ENCODE peak calls at places on chromosomes 12 and 14, in seven cellular contexts. One of them, this sample, is unnamed.

GRCh38 chr14:29220077-29220476 is 453.5 kb downstream of the FOXG1 start:
- DNase-seq in effector CD4-positive, alpha-beta T cell: no peak
- DNase-seq in cardiac fibroblast: no peak
- DNase-seq in CD8-positive, alpha-beta memory T cell: no peak
- DNase-seq in uterus: no peak
- DNase-seq in HT1080: no peak
- DNase-seq in stimulated activated CD8-positive, alpha-beta memory T cell treated with anti-CD3 and anti-CD28 coated beads, Interleukin-4, amount 100 ng/mL, for 24 hours: no peak
- DNase-seq in this sample: no peak

GRCh38 chr14:20866963-20867362 is 24.2 kb upstream of the RNASE3 start:
- DNase-seq in cardiac fibroblast: peak
- DNase-seq in HT1080: no peak
- DNase-seq in effector CD4-positive, alpha-beta T cell: no peak
- DNase-seq in CD8-positive, alpha-beta memory T cell: no peak
- DNase-seq in stimulated activated CD8-positive, alpha-beta memory T cell treated with anti-CD3 and anti-CD28 coated beads, Interleukin-4, amount 100 ng/mL, for 24 hours: no peak
- DNase-seq in uterus: no peak
- DNase-seq in this sample: no peak

GRCh38 chr14:84208451-84208850 is 1321.5 kb upstream of the FLRT2 start:
- DNase-seq in cardiac fibroblast: no peak
- DNase-seq in effector CD4-positive, alpha-beta T cell: no peak
- DNase-seq in CD8-positive, alpha-beta memory T cell: no peak
- DNase-seq in stimulated activated CD8-positive, alpha-beta memory T cell treated with anti-CD3 and anti-CD28 coated beads, Interleukin-4, amount 100 ng/mL, for 24 hours: no peak
- DNase-seq in uterus: no peak
- DNase-seq in HT1080: peak
- DNase-seq in this sample: no peak

GRCh38 chr12:109714141-109714912 is 702 bp downstream of the FAM222A start:
- DNase-seq in cardiac fibroblast: peak
- DNase-seq in stimulated activated CD8-positive, alpha-beta memory T cell treated with anti-CD3 and anti-CD28 coated beads, Interleukin-4, amount 100 ng/mL, for 24 hours: peak
- DNase-seq in CD8-positive, alpha-beta memory T cell: peak
- DNase-seq in HT1080: peak
- DNase-seq in uterus: peak
- DNase-seq in effector CD4-positive, alpha-beta T cell: peak
- DNase-seq in this sample: peak

GRCh38 chr14:64569108-64570045 is 19.6 kb downstream of the PPP1R36 start:
- DNase-seq in stimulated activated CD8-positive, alpha-beta memory T cell treated with anti-CD3 and anti-CD28 coated beads, Interleukin-4, amount 100 ng/mL, for 24 hours: no peak
- DNase-seq in CD8-positive, alpha-beta memory T cell: no peak
- DNase-seq in HT1080: peak
- DNase-seq in effector CD4-positive, alpha-beta T cell: no peak
- DNase-seq in uterus: peak
- DNase-seq in cardiac fibroblast: peak
- DNase-seq in this sample: peak

GRCh38 chr12:113903381-113903863 is 62.7 kb downstream of the RBM19 start:
- DNase-seq in stimulated activated CD8-positive, alpha-beta memory T cell treated with anti-CD3 and anti-CD28 coated beads, Interleukin-4, amount 100 ng/mL, for 24 hours: no peak
- DNase-seq in HT1080: no peak
- DNase-seq in CD8-positive, alpha-beta memory T cell: no peak
- DNase-seq in effector CD4-positive, alpha-beta T cell: no peak
- DNase-seq in uterus: no peak
- DNase-seq in cardiac fibroblast: peak
- DNase-seq in this sample: no peak

GRCh38 chr14:102138935-102139247 is 806 bp upstream of the WDR20 start:
- DNase-seq in uterus: no peak
- DNase-seq in CD8-positive, alpha-beta memory T cell: no peak
- DNase-seq in stimulated activated CD8-positive, alpha-beta memory T cell treated with anti-CD3 and anti-CD28 coated beads, Interleukin-4, amount 100 ng/mL, for 24 hours: no peak
- DNase-seq in effector CD4-positive, alpha-beta T cell: no peak
- DNase-seq in HT1080: no peak
- DNase-seq in cardiac fibroblast: no peak
- DNase-seq in this sample: no peak

GRCh38 chr14:58747181-58747580 is 109.4 kb downstream of the DACT1 start:
- DNase-seq in CD8-positive, alpha-beta memory T cell: no peak
- DNase-seq in cardiac fibroblast: peak
- DNase-seq in HT1080: peak
- DNase-seq in stimulated activated CD8-positive, alpha-beta memory T cell treated with anti-CD3 and anti-CD28 coated beads, Interleukin-4, amount 100 ng/mL, for 24 hours: no peak
- DNase-seq in uterus: peak
- DNase-seq in effector CD4-positive, alpha-beta T cell: no peak
- DNase-seq in this sample: peak

GRCh38 chr12:132275110-132275531 is 54.3 kb downstream of the GALNT9 start:
- DNase-seq in CD8-positive, alpha-beta memory T cell: no peak
- DNase-seq in HT1080: peak
- DNase-seq in uterus: no peak
- DNase-seq in cardiac fibroblast: peak
- DNase-seq in effector CD4-positive, alpha-beta T cell: no peak
- DNase-seq in stimulated activated CD8-positive, alpha-beta memory T cell treated with anti-CD3 and anti-CD28 coated beads, Interleukin-4, amount 100 ng/mL, for 24 hours: no peak
- DNase-seq in this sample: no peak

GRCh38 chr12:8123124-8123888 is at the start of gene CLEC4A:
- DNase-seq in effector CD4-positive, alpha-beta T cell: no peak
- DNase-seq in CD8-positive, alpha-beta memory T cell: no peak
- DNase-seq in uterus: no peak
- DNase-seq in stimulated activated CD8-positive, alpha-beta memory T cell treated with anti-CD3 and anti-CD28 coated beads, Interleukin-4, amount 100 ng/mL, for 24 hours: no peak
- DNase-seq in cardiac fibroblast: no peak
- DNase-seq in HT1080: no peak
- DNase-seq in this sample: no peak

GRCh38 chr14:81450100-81450531 is 50.0 kb upstream of the STON2 start:
- DNase-seq in HT1080: no peak
- DNase-seq in CD8-positive, alpha-beta memory T cell: no peak
- DNase-seq in cardiac fibroblast: no peak
- DNase-seq in stimulated activated CD8-positive, alpha-beta memory T cell treated with anti-CD3 and anti-CD28 coated beads, Interleukin-4, amount 100 ng/mL, for 24 hours: no peak
- DNase-seq in effector CD4-positive, alpha-beta T cell: no peak
- DNase-seq in uterus: peak
- DNase-seq in this sample: peak

GRCh38 chr12:53751336-53752191 is at the start of gene CISTR:
- DNase-seq in effector CD4-positive, alpha-beta T cell: no peak
- DNase-seq in uterus: peak
- DNase-seq in CD8-positive, alpha-beta memory T cell: no peak
- DNase-seq in cardiac fibroblast: no peak
- DNase-seq in HT1080: no peak
- DNase-seq in stimulated activated CD8-positive, alpha-beta memory T cell treated with anti-CD3 and anti-CD28 coated beads, Interleukin-4, amount 100 ng/mL, for 24 hours: no peak
- DNase-seq in this sample: peak

GRCh38 chr12:122309564-122310121 is 43.3 kb upstream of the VPS33A start:
- DNase-seq in uterus: no peak
- DNase-seq in cardiac fibroblast: no peak
- DNase-seq in effector CD4-positive, alpha-beta T cell: no peak
- DNase-seq in CD8-positive, alpha-beta memory T cell: no peak
- DNase-seq in HT1080: no peak
- DNase-seq in stimulated activated CD8-positive, alpha-beta memory T cell treated with anti-CD3 and anti-CD28 coated beads, Interleukin-4, amount 100 ng/mL, for 24 hours: no peak
- DNase-seq in this sample: no peak

GRCh38 chr12:21528953-21529352 is 2.9 kb downstream of the SPX start:
- DNase-seq in uterus: no peak
- DNase-seq in CD8-positive, alpha-beta memory T cell: no peak
- DNase-seq in effector CD4-positive, alpha-beta T cell: no peak
- DNase-seq in cardiac fibroblast: peak
- DNase-seq in HT1080: no peak
- DNase-seq in stimulated activated CD8-positive, alpha-beta memory T cell treated with anti-CD3 and anti-CD28 coated beads, Interleukin-4, amount 100 ng/mL, for 24 hours: no peak
- DNase-seq in this sample: no peak

GRCh38 chr14:68795602-68796417 is 2.9 kb upstream of the ZFP36L1 start:
- DNase-seq in cardiac fibroblast: peak
- DNase-seq in stimulated activated CD8-positive, alpha-beta memory T cell treated with anti-CD3 and anti-CD28 coated beads, Interleukin-4, amount 100 ng/mL, for 24 hours: peak
- DNase-seq in effector CD4-positive, alpha-beta T cell: peak
- DNase-seq in HT1080: peak
- DNase-seq in uterus: peak
- DNase-seq in CD8-positive, alpha-beta memory T cell: peak
- DNase-seq in this sample: peak

GRCh38 chr14:69090187-69090789 is 62.6 kb downstream of the DCAF5 start:
- DNase-seq in effector CD4-positive, alpha-beta T cell: no peak
- DNase-seq in cardiac fibroblast: peak
- DNase-seq in CD8-positive, alpha-beta memory T cell: peak
- DNase-seq in stimulated activated CD8-positive, alpha-beta memory T cell treated with anti-CD3 and anti-CD28 coated beads, Interleukin-4, amount 100 ng/mL, for 24 hours: peak
- DNase-seq in HT1080: no peak
- DNase-seq in uterus: no peak
- DNase-seq in this sample: no peak

GRCh38 chr12:124745468-124745890 is 118.2 kb downstream of the SCARB1 start:
- DNase-seq in stimulated activated CD8-positive, alpha-beta memory T cell treated with anti-CD3 and anti-CD28 coated beads, Interleukin-4, amount 100 ng/mL, for 24 hours: no peak
- DNase-seq in cardiac fibroblast: no peak
- DNase-seq in uterus: no peak
- DNase-seq in effector CD4-positive, alpha-beta T cell: no peak
- DNase-seq in CD8-positive, alpha-beta memory T cell: no peak
- DNase-seq in HT1080: no peak
- DNase-seq in this sample: no peak

GRCh38 chr12:58547217-58547616 is 373.1 kb downstream of the LRIG3 start:
- DNase-seq in HT1080: no peak
- DNase-seq in CD8-positive, alpha-beta memory T cell: no peak
- DNase-seq in cardiac fibroblast: no peak
- DNase-seq in stimulated activated CD8-positive, alpha-beta memory T cell treated with anti-CD3 and anti-CD28 coated beads, Interleukin-4, amount 100 ng/mL, for 24 hours: no peak
- DNase-seq in effector CD4-positive, alpha-beta T cell: no peak
- DNase-seq in uterus: no peak
- DNase-seq in this sample: no peak

GRCh38 chr12:3250576-3250975 is 173.4 kb downstream of the TSPAN9 start:
- DNase-seq in uterus: no peak
- DNase-seq in effector CD4-positive, alpha-beta T cell: no peak
- DNase-seq in CD8-positive, alpha-beta memory T cell: no peak
- DNase-seq in HT1080: no peak
- DNase-seq in stimulated activated CD8-positive, alpha-beta memory T cell treated with anti-CD3 and anti-CD28 coated beads, Interleukin-4, amount 100 ng/mL, for 24 hours: no peak
- DNase-seq in cardiac fibroblast: no peak
- DNase-seq in this sample: peak

GRCh38 chr14:100426331-100426730 is 103.2 kb downstream of the SLC25A47 start:
- DNase-seq in uterus: no peak
- DNase-seq in CD8-positive, alpha-beta memory T cell: no peak
- DNase-seq in stimulated activated CD8-positive, alpha-beta memory T cell treated with anti-CD3 and anti-CD28 coated beads, Interleukin-4, amount 100 ng/mL, for 24 hours: no peak
- DNase-seq in cardiac fibroblast: no peak
- DNase-seq in HT1080: no peak
- DNase-seq in effector CD4-positive, alpha-beta T cell: no peak
- DNase-seq in this sample: no peak

GRCh38 chr12:53102883-53103807 is at the start of gene SOAT2:
- DNase-seq in CD8-positive, alpha-beta memory T cell: peak
- DNase-seq in effector CD4-positive, alpha-beta T cell: no peak
- DNase-seq in HT1080: no peak
- DNase-seq in uterus: no peak
- DNase-seq in stimulated activated CD8-positive, alpha-beta memory T cell treated with anti-CD3 and anti-CD28 coated beads, Interleukin-4, amount 100 ng/mL, for 24 hours: peak
- DNase-seq in cardiac fibroblast: no peak
- DNase-seq in this sample: no peak

GRCh38 chr12:26271024-26271423 is 75.7 kb downstream of the SSPN start:
- DNase-seq in cardiac fibroblast: peak
- DNase-seq in stimulated activated CD8-positive, alpha-beta memory T cell treated with anti-CD3 and anti-CD28 coated beads, Interleukin-4, amount 100 ng/mL, for 24 hours: no peak
- DNase-seq in uterus: no peak
- DNase-seq in HT1080: no peak
- DNase-seq in effector CD4-positive, alpha-beta T cell: no peak
- DNase-seq in CD8-positive, alpha-beta memory T cell: no peak
- DNase-seq in this sample: no peak

GRCh38 chr14:92726135-92726932 is 22.1 kb downstream of the LGMN start:
- DNase-seq in uterus: peak
- DNase-seq in cardiac fibroblast: peak
- DNase-seq in stimulated activated CD8-positive, alpha-beta memory T cell treated with anti-CD3 and anti-CD28 coated beads, Interleukin-4, amount 100 ng/mL, for 24 hours: peak
- DNase-seq in HT1080: peak
- DNase-seq in effector CD4-positive, alpha-beta T cell: no peak
- DNase-seq in CD8-positive, alpha-beta memory T cell: no peak
- DNase-seq in this sample: peak

GRCh38 chr14:87628129-87628528 is 364.9 kb downstream of the GALC start:
- DNase-seq in effector CD4-positive, alpha-beta T cell: no peak
- DNase-seq in cardiac fibroblast: peak
- DNase-seq in HT1080: peak
- DNase-seq in CD8-positive, alpha-beta memory T cell: no peak
- DNase-seq in stimulated activated CD8-positive, alpha-beta memory T cell treated with anti-CD3 and anti-CD28 coated beads, Interleukin-4, amount 100 ng/mL, for 24 hours: no peak
- DNase-seq in uterus: peak
- DNase-seq in this sample: no peak

GRCh38 chr12:2986876-2987275 is 27.7 kb downstream of the TEAD4 start:
- DNase-seq in CD8-positive, alpha-beta memory T cell: no peak
- DNase-seq in effector CD4-positive, alpha-beta T cell: no peak
- DNase-seq in HT1080: no peak
- DNase-seq in uterus: no peak
- DNase-seq in stimulated activated CD8-positive, alpha-beta memory T cell treated with anti-CD3 and anti-CD28 coated beads, Interleukin-4, amount 100 ng/mL, for 24 hours: no peak
- DNase-seq in cardiac fibroblast: no peak
- DNase-seq in this sample: no peak

GRCh38 chr12:11171953-11172675 is 1.1 kb downstream of the SMIM10L1 start:
- DNase-seq in uterus: no peak
- DNase-seq in stimulated activated CD8-positive, alpha-beta memory T cell treated with anti-CD3 and anti-CD28 coated beads, Interleukin-4, amount 100 ng/mL, for 24 hours: no peak
- DNase-seq in HT1080: no peak
- DNase-seq in effector CD4-positive, alpha-beta T cell: no peak
- DNase-seq in CD8-positive, alpha-beta memory T cell: peak
- DNase-seq in cardiac fibroblast: peak
- DNase-seq in this sample: no peak

GRCh38 chr14:95482967-95483842 is 33.2 kb downstream of the SYNE3 start:
- DNase-seq in effector CD4-positive, alpha-beta T cell: no peak
- DNase-seq in HT1080: peak
- DNase-seq in uterus: peak
- DNase-seq in CD8-positive, alpha-beta memory T cell: no peak
- DNase-seq in cardiac fibroblast: peak
- DNase-seq in stimulated activated CD8-positive, alpha-beta memory T cell treated with anti-CD3 and anti-CD28 coated beads, Interleukin-4, amount 100 ng/mL, for 24 hours: no peak
- DNase-seq in this sample: peak

GRCh38 chr12:117112268-117112595 is 13.0 kb upstream of the TESC start:
- DNase-seq in HT1080: no peak
- DNase-seq in effector CD4-positive, alpha-beta T cell: no peak
- DNase-seq in cardiac fibroblast: no peak
- DNase-seq in stimulated activated CD8-positive, alpha-beta memory T cell treated with anti-CD3 and anti-CD28 coated beads, Interleukin-4, amount 100 ng/mL, for 24 hours: no peak
- DNase-seq in CD8-positive, alpha-beta memory T cell: no peak
- DNase-seq in uterus: no peak
- DNase-seq in this sample: no peak

GRCh38 chr14:63893701-63894458 is 41.1 kb downstream of the SYNE2 start:
- DNase-seq in cardiac fibroblast: peak
- DNase-seq in CD8-positive, alpha-beta memory T cell: no peak
- DNase-seq in effector CD4-positive, alpha-beta T cell: no peak
- DNase-seq in HT1080: no peak
- DNase-seq in stimulated activated CD8-positive, alpha-beta memory T cell treated with anti-CD3 and anti-CD28 coated beads, Interleukin-4, amount 100 ng/mL, for 24 hours: no peak
- DNase-seq in uterus: peak
- DNase-seq in this sample: peak

GRCh38 chr12:130044991-130045621 is 117.2 kb upstream of the FZD10 start:
- DNase-seq in cardiac fibroblast: no peak
- DNase-seq in uterus: no peak
- DNase-seq in effector CD4-positive, alpha-beta T cell: no peak
- DNase-seq in stimulated activated CD8-positive, alpha-beta memory T cell treated with anti-CD3 and anti-CD28 coated beads, Interleukin-4, amount 100 ng/mL, for 24 hours: no peak
- DNase-seq in CD8-positive, alpha-beta memory T cell: no peak
- DNase-seq in HT1080: no peak
- DNase-seq in this sample: no peak

GRCh38 chr14:94471045-94471444 is 5.0 kb downstream of the SERPINA9 start:
- DNase-seq in cardiac fibroblast: no peak
- DNase-seq in CD8-positive, alpha-beta memory T cell: no peak
- DNase-seq in HT1080: no peak
- DNase-seq in stimulated activated CD8-positive, alpha-beta memory T cell treated with anti-CD3 and anti-CD28 coated beads, Interleukin-4, amount 100 ng/mL, for 24 hours: no peak
- DNase-seq in effector CD4-positive, alpha-beta T cell: no peak
- DNase-seq in uterus: no peak
- DNase-seq in this sample: no peak

GRCh38 chr12:16603265-16603915 is 2.6 kb downstream of the LMO3 start:
- DNase-seq in cardiac fibroblast: no peak
- DNase-seq in effector CD4-positive, alpha-beta T cell: no peak
- DNase-seq in stimulated activated CD8-positive, alpha-beta memory T cell treated with anti-CD3 and anti-CD28 coated beads, Interleukin-4, amount 100 ng/mL, for 24 hours: no peak
- DNase-seq in HT1080: no peak
- DNase-seq in CD8-positive, alpha-beta memory T cell: no peak
- DNase-seq in uterus: no peak
- DNase-seq in this sample: no peak

GRCh38 chr12:26768611-26769603 is 64.1 kb downstream of the ITPR2 start:
- DNase-seq in stimulated activated CD8-positive, alpha-beta memory T cell treated with anti-CD3 and anti-CD28 coated beads, Interleukin-4, amount 100 ng/mL, for 24 hours: no peak
- DNase-seq in CD8-positive, alpha-beta memory T cell: no peak
- DNase-seq in effector CD4-positive, alpha-beta T cell: no peak
- DNase-seq in cardiac fibroblast: no peak
- DNase-seq in HT1080: no peak
- DNase-seq in uterus: no peak
- DNase-seq in this sample: no peak

GRCh38 chr14:52328286-52328685 is 14.2 kb downstream of the PTGER2 start:
- DNase-seq in CD8-positive, alpha-beta memory T cell: no peak
- DNase-seq in cardiac fibroblast: no peak
- DNase-seq in stimulated activated CD8-positive, alpha-beta memory T cell treated with anti-CD3 and anti-CD28 coated beads, Interleukin-4, amount 100 ng/mL, for 24 hours: no peak
- DNase-seq in effector CD4-positive, alpha-beta T cell: no peak
- DNase-seq in HT1080: peak
- DNase-seq in uterus: no peak
- DNase-seq in this sample: no peak

GRCh38 chr14:63345826-63346225 is 27.1 kb upstream of the GPHB5 start:
- DNase-seq in stimulated activated CD8-positive, alpha-beta memory T cell treated with anti-CD3 and anti-CD28 coated beads, Interleukin-4, amount 100 ng/mL, for 24 hours: no peak
- DNase-seq in effector CD4-positive, alpha-beta T cell: no peak
- DNase-seq in uterus: no peak
- DNase-seq in HT1080: no peak
- DNase-seq in cardiac fibroblast: no peak
- DNase-seq in CD8-positive, alpha-beta memory T cell: no peak
- DNase-seq in this sample: no peak

GRCh38 chr12:90978117-90978770 is 23.3 kb upstream of the CCER1 start:
- DNase-seq in cardiac fibroblast: peak
- DNase-seq in CD8-positive, alpha-beta memory T cell: no peak
- DNase-seq in effector CD4-positive, alpha-beta T cell: no peak
- DNase-seq in HT1080: peak
- DNase-seq in uterus: peak
- DNase-seq in stimulated activated CD8-positive, alpha-beta memory T cell treated with anti-CD3 and anti-CD28 coated beads, Interleukin-4, amount 100 ng/mL, for 24 hours: no peak
- DNase-seq in this sample: no peak

GRCh38 chr14:44895716-44896115 is 66.0 kb downstream of the KLHL28 start:
- DNase-seq in CD8-positive, alpha-beta memory T cell: no peak
- DNase-seq in cardiac fibroblast: peak
- DNase-seq in uterus: no peak
- DNase-seq in stimulated activated CD8-positive, alpha-beta memory T cell treated with anti-CD3 and anti-CD28 coated beads, Interleukin-4, amount 100 ng/mL, for 24 hours: no peak
- DNase-seq in HT1080: peak
- DNase-seq in effector CD4-positive, alpha-beta T cell: no peak
- DNase-seq in this sample: no peak